ENCODE peak calls at places on chromosomes 11 and 22, in six cellular contexts. L is NCI-H460; X is kidney tubule cell; R is activated CD4-positive, alpha-beta T cell treated with anti-CD3 and anti-CD28 coated beads, Interleukin-2, amount 50 U/mL, for 24 hours; W is naive thymus-derived CD4-positive, alpha-beta T cell; D is body of pancreas. V is an unnamed sample.

GRCh38 chr11:121351089-121351488 is 58.5 kb downstream of the SC5D start:
- DNase-seq in L (no peak), X (peak), R (no peak), W (no peak), D (no peak), V (no peak)

GRCh38 chr22:49930128-49930527 is 11.7 kb downstream of the CRELD2 start:
- DNase-seq in L (no peak), X (no peak), R (no peak), W (no peak), D (peak), V (no peak)

GRCh38 chr11:102564110-102564509 is 33.6 kb upstream of the MMP7 start:
- DNase-seq in L (peak), X (peak), R (no peak), W (no peak), D (no peak), V (no peak)

GRCh38 chr22:46538816-46539163 is 1.4 kb upstream of the CELSR1 start:
- DNase-seq in L (no peak), X (peak), R (no peak), W (no peak), D (no peak), V (no peak)

GRCh38 chr11:65593518-65594414 is 1.8 kb downstream of the KCNK7 start:
- DNase-seq in L (no peak), X (no peak), R (no peak), W (no peak), D (peak), V (no peak)

GRCh38 chr22:31915499-31916065 is 28.8 kb upstream of the YWHAH start:
- DNase-seq in L (no peak), X (no peak), R (no peak), W (no peak), D (no peak), V (no peak)

GRCh38 chr11:11963842-11964773 is 44.3 kb downstream of the DKK3 start:
- DNase-seq in L (no peak), X (no peak), R (no peak), W (no peak), D (no peak), V (no peak)

GRCh38 chr11:126861796-126862195 is 138.8 kb downstream of the KIRREL3 start:
- DNase-seq in L (no peak), X (no peak), R (no peak), W (no peak), D (no peak), V (no peak)

GRCh38 chr11:40125054-40125453 is 1334.4 kb downstream of the LRRC4C start:
- DNase-seq in L (no peak), X (peak), R (no peak), W (no peak), D (no peak), V (no peak)

GRCh38 chr11:118938491-118939411 is 13.0 kb upstream of the BCL9L start:
- DNase-seq in L (no peak), X (peak), R (no peak), W (no peak), D (no peak), V (no peak)

GRCh38 chr22:42938449-42938848 is 76.5 kb downstream of the PACSIN2 start:
- DNase-seq in L (no peak), X (no peak), R (no peak), W (no peak), D (peak), V (no peak)

GRCh38 chr11:84212467-84213390 is 926.6 kb upstream of the CCDC90B start:
- DNase-seq in L (no peak), X (peak), R (no peak), W (no peak), D (no peak), V (no peak)

GRCh38 chr11:118321386-118322082 is 17.0 kb downstream of the CD3E start:
- DNase-seq in L (no peak), X (no peak), R (no peak), W (no peak), D (no peak), V (no peak)

GRCh38 chr11:64742940-64743590 is 877 bp downstream of the RASGRP2 start:
- DNase-seq in L (peak), X (peak), R (no peak), W (peak), D (peak), V (no peak)

GRCh38 chr11:9001736-9002135 is 2.1 kb downstream of the NRIP3 start:
- DNase-seq in L (peak), X (peak), R (peak), W (no peak), D (no peak), V (no peak)

GRCh38 chr11:128731041-128731663 is 37.3 kb downstream of the FLI1 start:
- DNase-seq in L (no peak), X (no peak), R (no peak), W (no peak), D (no peak), V (no peak)

GRCh38 chr11:45834298-45834756 is 12.9 kb upstream of the CRY2 start:
- DNase-seq in L (no peak), X (no peak), R (no peak), W (no peak), D (no peak), V (no peak)

GRCh38 chr11:17077240-17077519 is 287 bp downstream of the RPS13 start:
- DNase-seq in L (no peak), X (no peak), R (no peak), W (no peak), D (no peak), V (no peak)

GRCh38 chr11:73001615-73002014 is 140.5 kb downstream of the FCHSD2 start:
- DNase-seq in L (no peak), X (peak), R (no peak), W (no peak), D (peak), V (no peak)

GRCh38 chr11:75264971-75265370 is 24.4 kb downstream of the TPBGL start:
- DNase-seq in L (no peak), X (no peak), R (no peak), W (no peak), D (no peak), V (no peak)

GRCh38 chr11:104830080-104830479 is 68.2 kb downstream of the CASP12 start:
- DNase-seq in L (no peak), X (peak), R (no peak), W (no peak), D (no peak), V (peak)

GRCh38 chr22:45454260-45454659 is 40.8 kb downstream of the RIBC2 start:
- DNase-seq in L (no peak), X (no peak), R (no peak), W (no peak), D (no peak), V (no peak)

GRCh38 chr11:94681852-94682251 is 86.3 kb upstream of the AMOTL1 start:
- DNase-seq in L (no peak), X (no peak), R (no peak), W (no peak), D (no peak), V (no peak)

GRCh38 chr11:76524919-76525318 is 80.1 kb downstream of the EMSY start:
- DNase-seq in L (peak), X (peak), R (no peak), W (no peak), D (peak), V (no peak)

V was measured in NCI-H524 treated with DMSO at 0.1 percent for 48 hours.